ENCODE peak calls at places on chromosome 15, in seven cellular contexts. I is esophagus muscularis mucosa, S is fibroblast of lung, Y is cardiac muscle cell, K is GM12865, F is lower lobe of right lung, G is AG10803. L is an unnamed sample.

GRCh38 chr15:98611808-98612207 is 36.5 kb upstream of the IGF1R start:
- DNase-seq in I (no peak), S (no peak), Y (no peak), K (no peak), F (no peak), G (no peak), L (no peak)

GRCh38 chr15:29117778-29118177 is 151.8 kb downstream of the NSMCE3 start:
- DNase-seq in I (no peak), S (no peak), Y (no peak), K (no peak), F (no peak), G (no peak), L (no peak)

GRCh38 chr15:76340802-76341365 is 4.3 kb downstream of the ISL2 start:
- DNase-seq in I (no peak), S (no peak), Y (peak; percentile 62), K (peak; percentile 64), F (peak; percentile 53), G (no peak), L (no peak)

GRCh38 chr15:51536965-51537574 is 85.5 kb downstream of the DMXL2 start:
- DNase-seq in I (no peak), S (peak; percentile 10), Y (peak; percentile 17), K (peak; percentile 28), F (no peak), G (peak; percentile 37), L (no peak)

GRCh38 chr15:74958320-74958907 is 1.8 kb upstream of the RPP25 start:
- DNase-seq in I (no peak), S (no peak), Y (peak; percentile 40), K (no peak), F (peak; percentile 81), G (peak; percentile 60), L (no peak)

GRCh38 chr15:67911727-67912126 is 71.9 kb upstream of the RNU6-1 start:
- DNase-seq in I (no peak), S (no peak), Y (no peak), K (peak; percentile 57), F (no peak), G (no peak), L (no peak)

GRCh38 chr15:92930776-92931175 is 30.7 kb downstream of the CHD2 start:
- DNase-seq in I (no peak), S (peak; percentile 97), Y (peak; percentile 41), K (no peak), F (no peak), G (peak; percentile 89), L (peak; percentile 81)

GRCh38 chr15:27268923-27269322 is 297.9 kb downstream of the GABRG3 start:
- DNase-seq in I (no peak), S (peak; percentile 13), Y (no peak), K (no peak), F (no peak), G (no peak), L (no peak)

GRCh38 chr15:57591237-57591821 is 375 bp upstream of the MYZAP start:
- DNase-seq in I (no peak), S (no peak), Y (no peak), K (no peak), F (no peak), G (no peak), L (no peak)

GRCh38 chr15:67746450-67746849 is 78.9 kb upstream of the SKOR1 start:
- DNase-seq in I (no peak), S (no peak), Y (no peak), K (no peak), F (no peak), G (no peak), L (no peak)

GRCh38 chr15:85745525-85745924 is 49.2 kb downstream of the KLHL25 start:
- DNase-seq in I (no peak), S (no peak), Y (no peak), K (no peak), F (no peak), G (no peak), L (no peak)

GRCh38 chr15:93179072-93179471 is 90.1 kb upstream of the RGMA start:
- DNase-seq in I (no peak), S (no peak), Y (peak; percentile 46), K (peak; percentile 47), F (peak; percentile 79), G (no peak), L (no peak)

GRCh38 chr15:53974813-53975212 is 3.4 kb upstream of the UNC13C start:
- DNase-seq in I (no peak), S (no peak), Y (no peak), K (peak; percentile 13), F (no peak), G (no peak), L (no peak)

GRCh38 chr15:90211440-90212168 is 10.5 kb downstream of the SEMA4B start:
- DNase-seq in I (no peak), S (peak; percentile 81), Y (no peak), K (no peak), F (no peak), G (no peak), L (no peak)

GRCh38 chr15:76512971-76513370 is 176.4 kb downstream of the ISL2 start:
- DNase-seq in I (no peak), S (peak; percentile 55), Y (no peak), K (no peak), F (no peak), G (peak; percentile 13), L (no peak)

GRCh38 chr15:97729270-97729669 is 231.2 kb upstream of the ARRDC4 start:
- DNase-seq in I (no peak), S (no peak), Y (no peak), K (no peak), F (no peak), G (no peak), L (no peak)

GRCh38 chr15:58932791-58933310 is 628 bp downstream of the SLTM start:
- DNase-seq in I (no peak), S (peak; percentile 39), Y (peak; percentile 67), K (no peak), F (no peak), G (peak; percentile 45), L (no peak)

GRCh38 chr15:61172325-61172724 is 56.8 kb downstream of the RORA start:
- DNase-seq in I (no peak), S (no peak), Y (no peak), K (no peak), F (no peak), G (no peak), L (no peak)

GRCh38 chr15:61169904-61170695 is 59.0 kb downstream of the RORA start:
- DNase-seq in I (no peak), S (no peak), Y (no peak), K (peak; percentile 65), F (no peak), G (no peak), L (no peak)

GRCh38 chr15:61173899-61174689 is 55.0 kb downstream of the RORA start:
- DNase-seq in I (no peak), S (no peak), Y (no peak), K (no peak), F (no peak), G (peak; percentile 23), L (peak; percentile 36)

GRCh38 chr15:61169275-61169903 is 59.7 kb downstream of the RORA start:
- DNase-seq in I (no peak), S (no peak), Y (no peak), K (no peak), F (no peak), G (no peak), L (no peak)

GRCh38 chr15:61171190-61171589 is 57.9 kb downstream of the RORA start:
- DNase-seq in I (no peak), S (no peak), Y (no peak), K (no peak), F (no peak), G (no peak), L (no peak)
- H3K4me3 ChIP-seq in I (no peak overlapping the region), S (no peak overlapping the region), Y (no peak overlapping the region), K (no peak overlapping the region), F (no peak overlapping the region), G (no peak overlapping the region), L (no peak overlapping the region)

GRCh38 chr15:40912478-40912877 is 16.7 kb upstream of the DLL4 start:
- DNase-seq in I (no peak), S (no peak), Y (no peak), K (peak; percentile 37), F (no peak), G (no peak), L (no peak)

GRCh38 chr15:40915679-40916078 is 13.5 kb upstream of the DLL4 start:
- DNase-seq in I (no peak), S (no peak), Y (no peak), K (no peak), F (no peak), G (no peak), L (no peak)

GRCh38 chr15:40914013-40914412 is 15.1 kb upstream of the DLL4 start:
- DNase-seq in I (no peak), S (no peak), Y (no peak), K (no peak), F (no peak), G (no peak), L (no peak)

GRCh38 chr15:40915106-40915661 is 14.0 kb upstream of the DLL4 start:
- DNase-seq in I (no peak), S (no peak), Y (no peak), K (no peak), F (no peak), G (no peak), L (no peak)

DNA sequence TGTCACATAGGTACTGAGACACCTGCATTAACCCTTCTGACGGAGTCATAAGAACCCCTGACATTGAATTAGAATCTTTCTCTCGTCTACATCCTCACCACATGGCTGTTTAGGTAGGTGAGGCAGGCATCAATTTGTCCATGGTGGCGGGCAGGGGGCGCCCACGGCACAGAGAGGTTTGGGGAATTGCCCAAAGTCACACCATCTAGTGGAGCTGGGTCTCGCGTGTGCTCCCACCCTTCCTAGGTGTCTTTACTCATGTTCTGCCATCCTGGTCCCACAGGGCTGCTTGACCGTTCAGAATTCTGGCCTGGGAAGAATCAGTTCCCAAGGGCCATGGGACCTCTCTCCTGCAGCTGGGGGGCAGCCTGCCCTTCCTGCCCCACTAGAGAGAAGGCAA is 14.7 kb upstream of the DLL4 start:
- DNase-seq in I (no peak), S (no peak), Y (no peak), K (peak; percentile 49), F (no peak), G (no peak), L (no peak)
- TF ChIP-seq CTCF in I (no peak), S (no peak), Y (no peak), K (peak; percentile 36), F (no peak), G (no peak), L (no peak)

DNA sequence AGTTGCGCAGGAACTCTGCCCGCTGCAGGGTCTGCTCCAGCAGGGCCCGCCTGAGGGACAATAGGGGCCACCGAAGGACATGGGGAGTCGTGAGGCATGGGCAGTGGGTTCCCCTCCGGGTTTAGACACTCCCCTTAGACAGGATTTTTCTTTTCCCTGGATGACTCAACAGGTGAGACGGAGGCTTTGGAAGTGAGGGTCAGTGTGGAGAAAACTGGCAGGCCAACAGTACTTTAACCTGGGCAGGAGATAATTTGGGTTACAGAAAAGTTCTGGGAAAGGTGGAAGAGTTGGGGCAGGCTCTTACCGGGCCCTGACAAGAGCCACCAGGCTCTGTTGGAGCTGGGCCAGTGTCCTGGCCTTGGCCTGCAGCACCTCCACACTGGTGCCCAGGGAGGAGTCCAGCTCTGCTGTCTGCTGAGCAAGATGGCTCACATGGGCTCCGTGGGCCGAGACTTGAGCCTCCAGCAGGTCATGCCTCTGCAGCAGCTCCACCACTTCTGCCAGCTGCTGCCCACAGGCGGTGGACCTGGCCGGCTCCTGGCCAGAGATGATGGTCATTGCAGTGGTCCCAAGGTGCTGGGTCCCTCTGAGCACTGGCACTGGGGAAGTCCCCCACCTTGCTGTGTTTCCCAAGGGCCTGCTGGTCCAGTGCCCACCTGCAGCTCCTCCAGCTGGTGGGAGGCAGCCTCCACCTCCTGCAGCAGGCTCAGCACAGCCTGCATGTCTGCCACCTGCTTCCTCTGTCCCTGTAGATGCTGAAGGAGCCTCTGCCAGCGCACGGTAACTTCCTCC is 11.0 kb downstream of the SPTBN5 start:
- DNase-seq in I (no peak), S (no peak), Y (no peak), K (no peak), F (no peak), G (no peak), L (no peak)
- H3K4me3 ChIP-seq in I (peak overlapping the region; percentile 51), S (no peak overlapping the region), Y (no peak overlapping the region), K (no peak overlapping the region), F (peak overlapping the region; percentile 37), G (no peak overlapping the region), L (no peak overlapping the region)

GRCh38 chr15:100572362-100572983 is 29.5 kb downstream of the LINS1 start:
- DNase-seq in I (no peak), S (no peak), Y (no peak), K (no peak), F (no peak), G (peak; percentile 24), L (no peak)
- TF ChIP-seq CTCF in I (peak; percentile 49), S (peak; percentile 4), Y (peak; percentile 42), K (peak; percentile 0), F (peak; percentile 46), G (peak; percentile 55), L (peak; percentile 22)